ENCODE peak calls at places on chromosomes 12 and 14, in ten cellular contexts. P is spleen, J is Peyer's patch, H is GM12878, X is transverse colon, I is heart left ventricle, S is uterus, E is K562, Q is suprapubic skin, R is A549. U is an unnamed sample.

GRCh38 chr12:90274407-90274806 is 565.8 kb upstream of the ATP2B1 start:
- DNase-seq in S (no peak), J (no peak), P (no peak), Q (no peak), I (no peak), X (no peak), R (no peak), H (no peak), E (no peak), U (no peak)

GRCh38 chr12:99911076-99911475 is 73.7 kb downstream of the ANKS1B start:
- DNase-seq in Q (no peak), R (peak), P (no peak), S (peak), H (no peak), E (no peak), X (no peak), I (peak), J (no peak), U (no peak)

GRCh38 chr12:121656122-121656521 is 13.3 kb downstream of the MORN3 start:
- DNase-seq in X (no peak), S (no peak), R (no peak), I (no peak), P (no peak), Q (no peak), E (no peak), H (no peak), J (no peak), U (no peak)

GRCh38 chr12:113837059-113837458 is 129.1 kb downstream of the RBM19 start:
- DNase-seq in J (no peak), Q (no peak), I (no peak), S (peak), H (no peak), E (no peak), P (no peak), R (no peak), X (no peak), U (no peak)

GRCh38 chr14:97301931-97302559 is 504.9 kb downstream of the VRK1 start:
- DNase-seq in H (no peak), E (no peak), J (no peak), S (no peak), P (no peak), R (no peak), Q (no peak), X (no peak), I (no peak), U (no peak)

GRCh38 chr12:113092478-113093408 is 36.2 kb downstream of the DTX1 start:
- DNase-seq in R (peak), I (no peak), H (no peak), Q (peak), J (peak), X (peak), E (peak), S (no peak), P (peak), U (no peak)

GRCh38 chr14:27730204-27730603 is 1036.4 kb upstream of the FOXG1 start:
- DNase-seq in P (no peak), J (no peak), X (no peak), Q (no peak), H (no peak), E (no peak), S (no peak), I (no peak), R (no peak), U (no peak)

GRCh38 chr12:16135323-16135722 is 142.2 kb downstream of the SLC15A5 start:
- DNase-seq in R (no peak), J (no peak), S (no peak), H (no peak), Q (no peak), I (no peak), X (no peak), E (no peak), P (no peak), U (no peak)

GRCh38 chr12:57729321-57729844 is 9.2 kb downstream of the AGAP2 start:
- DNase-seq in E (no peak), H (no peak), J (no peak), X (no peak), I (no peak), R (no peak), P (no peak), S (peak), Q (no peak), U (no peak)

GRCh38 chr12:570949-571794 is 92.1 kb downstream of the NINJ2 start:
- DNase-seq in S (peak), J (peak), E (peak), R (peak), Q (peak), I (peak), P (peak), H (no peak), X (peak), U (peak)

GRCh38 chr12:93442411-93443340 is 929 bp upstream of the UBE2N start:
- DNase-seq in H (no peak), I (no peak), J (no peak), R (no peak), E (peak), S (no peak), P (no peak), Q (no peak), X (no peak), U (no peak)

GRCh38 chr12:93776581-93777018 is 99.4 kb downstream of the CRADD start:
- DNase-seq in S (no peak), P (no peak), Q (no peak), J (no peak), E (no peak), X (no peak), I (no peak), H (no peak), R (no peak), U (no peak)

GRCh38 chr14:24321212-24321975 is 10.1 kb downstream of the LTB4R start:
- DNase-seq in Q (no peak), J (no peak), E (no peak), H (no peak), R (no peak), I (no peak), P (no peak), S (no peak), X (no peak), U (no peak)

GRCh38 chr12:86158956-86159355 is 97.2 kb downstream of the MGAT4C start:
- DNase-seq in J (no peak), R (no peak), P (no peak), S (no peak), Q (no peak), X (no peak), E (no peak), I (no peak), H (no peak), U (no peak)

GRCh38 chr14:91228112-91229004 is 16.1 kb downstream of the GPR68 start:
- DNase-seq in R (no peak), Q (no peak), P (peak), X (no peak), I (no peak), H (peak), S (no peak), E (peak), J (no peak), U (no peak)

GRCh38 chr12:30646821-30647220 is 48.8 kb downstream of the IPO8 start:
- DNase-seq in Q (no peak), J (no peak), I (no peak), S (no peak), P (no peak), X (no peak), E (no peak), H (no peak), R (no peak), U (no peak)

GRCh38 chr14:52079239-52079956 is 10.5 kb upstream of the NID2 start:
- DNase-seq in J (no peak), Q (no peak), P (no peak), S (no peak), H (no peak), E (no peak), I (no peak), R (no peak), X (no peak), U (no peak)

DNA sequence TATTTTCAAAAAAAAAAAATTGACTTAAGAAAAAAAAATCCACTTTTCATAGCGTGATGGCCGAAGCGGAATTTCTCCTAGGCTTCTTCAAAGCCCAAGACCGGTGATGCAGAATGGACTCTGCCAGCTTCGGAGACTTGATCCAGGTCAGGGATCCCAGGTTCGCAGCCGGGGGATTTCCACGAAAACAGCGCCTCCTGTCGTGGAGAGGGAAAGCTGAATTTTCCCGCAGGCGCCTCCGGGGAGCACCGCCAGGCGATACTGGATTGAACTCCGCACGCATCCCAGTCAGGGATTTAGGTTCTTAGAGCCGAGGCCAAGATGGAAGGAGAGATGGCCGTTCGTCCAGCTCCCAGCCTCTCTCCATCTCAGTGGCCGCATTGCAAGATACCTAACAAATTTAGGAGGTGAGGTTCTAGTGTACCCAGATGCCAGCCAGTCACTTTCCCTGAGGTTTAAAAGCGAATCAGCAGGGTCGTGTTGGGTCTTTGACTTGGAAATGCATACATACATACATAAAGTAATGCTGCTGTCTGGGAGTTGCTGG is 2.2 kb downstream of the TTC6 start:
- DNase-seq in E (no peak), R (peak), X (peak), P (no peak), I (no peak), S (no peak), J (no peak), Q (peak), H (no peak), U (no peak)
- TF ChIP-seq CTCF in E (no peak), R (peak), X (peak), P (no peak), I (no peak), S (no peak), J (peak), Q (peak), H (no peak), U (no peak)

DNA sequence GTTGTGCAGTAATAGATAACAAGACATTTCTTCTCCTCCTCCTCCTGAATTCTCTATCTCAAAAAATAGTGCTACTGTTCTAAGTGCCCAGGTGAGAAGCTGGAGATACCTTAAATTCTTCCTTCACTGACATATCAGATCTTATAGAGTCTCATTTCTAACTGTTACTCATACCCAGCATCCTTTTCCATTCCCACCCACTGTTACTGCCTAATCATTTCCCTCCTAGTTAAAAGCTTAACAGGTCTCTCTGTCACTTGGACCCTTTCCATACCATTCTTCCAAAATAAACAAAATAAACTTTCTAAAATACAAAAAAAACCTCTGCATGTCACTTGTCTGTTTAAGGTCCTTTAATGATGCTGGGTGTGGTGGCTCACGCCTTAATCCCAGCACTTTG is 124.4 kb downstream of the VEZT start:
- DNase-seq in H (no peak), R (no peak), P (no peak), E (no peak), Q (no peak), X (no peak), S (no peak), I (no peak), J (no peak), U (no peak)
- H3K27ac ChIP-seq in H (no peak), R (peak), P (no peak), E (no peak), Q (no peak), X (no peak), S (no peak), I (no peak), J (no peak), U (no peak)

GRCh38 chr12:103928736-103929050 is 1.5 kb upstream of the HSP90B1 start:
- DNase-seq in P (peak), X (peak), I (no peak), S (peak), H (peak), J (peak), E (no peak), Q (no peak), R (no peak), U (no peak)

GRCh38 chr12:103930787-103931536 is 752 bp downstream of the HSP90B1 start:
- DNase-seq in H (no peak), I (peak), J (peak), P (peak), E (peak), S (peak), R (peak), X (peak), Q (peak), U (peak)

GRCh38 chr12:103933237-103933636 is 3.0 kb downstream of the HSP90B1 start:
- DNase-seq in R (no peak), P (no peak), I (no peak), E (no peak), X (no peak), S (no peak), J (no peak), H (no peak), Q (no peak), U (no peak)

GRCh38 chr12:103929909-103930786 is at the start of gene HSP90B1:
- DNase-seq in H (peak), E (peak), R (peak), P (peak), Q (peak), X (peak), I (peak), S (peak), J (peak), U (peak)

GRCh38 chr12:103929051-103929908 is 930 bp upstream of the HSP90B1 start:
- DNase-seq in R (peak), H (peak), Q (peak), J (peak), I (peak), E (peak), P (peak), S (peak), X (peak), U (peak)
- TF ChIP-seq POLR2A in R (peak), H (peak), Q (peak), J (peak), I (no peak), E (peak), P (peak), S (peak), X (peak), U (peak)

DNA sequence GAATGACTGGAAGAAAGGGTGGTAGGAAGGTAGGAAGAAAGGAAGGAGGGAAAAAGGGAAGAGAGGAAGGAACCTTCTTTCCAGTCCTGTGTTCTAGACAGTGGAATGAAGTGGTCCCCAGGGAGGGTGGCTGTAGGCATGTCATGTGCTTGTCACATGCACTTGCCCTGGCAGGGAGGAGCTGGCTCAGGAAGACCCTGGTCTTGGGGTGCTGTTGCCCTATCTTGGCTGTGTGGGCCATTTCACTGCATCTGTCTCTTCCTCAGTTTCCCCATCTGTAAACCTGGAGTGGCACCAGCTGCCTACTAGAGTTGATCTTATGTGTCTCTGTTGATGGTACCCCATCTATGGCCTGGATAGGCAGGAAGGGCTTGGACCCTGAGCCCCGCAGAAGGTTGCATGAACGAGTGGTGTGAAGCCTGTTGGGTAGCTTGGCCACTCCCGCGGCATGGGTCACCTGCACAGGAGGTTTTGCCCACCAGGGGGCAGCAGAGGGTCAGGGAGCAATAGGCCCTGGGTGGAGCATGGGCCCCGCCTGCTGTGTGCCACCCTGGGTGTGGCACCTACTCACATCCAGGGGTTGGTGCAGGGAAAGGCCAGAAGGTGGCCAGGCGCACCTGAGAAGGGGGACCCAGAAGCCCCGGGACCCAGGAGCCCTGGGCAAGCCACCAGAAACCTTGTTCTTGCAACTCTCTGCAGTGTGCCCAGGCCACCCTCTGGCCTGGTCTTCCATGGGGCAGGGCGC is 25.1 kb downstream of the MEG3 start:
- DNase-seq in X (peak), E (peak), J (peak), I (peak), S (peak), Q (peak), R (peak), P (peak), H (no peak), U (peak)
- TF ChIP-seq CTCF in X (peak), E (peak), J (peak), I (peak), S (peak), Q (peak), R (peak), P (peak), H (peak), U (peak)

DNA sequence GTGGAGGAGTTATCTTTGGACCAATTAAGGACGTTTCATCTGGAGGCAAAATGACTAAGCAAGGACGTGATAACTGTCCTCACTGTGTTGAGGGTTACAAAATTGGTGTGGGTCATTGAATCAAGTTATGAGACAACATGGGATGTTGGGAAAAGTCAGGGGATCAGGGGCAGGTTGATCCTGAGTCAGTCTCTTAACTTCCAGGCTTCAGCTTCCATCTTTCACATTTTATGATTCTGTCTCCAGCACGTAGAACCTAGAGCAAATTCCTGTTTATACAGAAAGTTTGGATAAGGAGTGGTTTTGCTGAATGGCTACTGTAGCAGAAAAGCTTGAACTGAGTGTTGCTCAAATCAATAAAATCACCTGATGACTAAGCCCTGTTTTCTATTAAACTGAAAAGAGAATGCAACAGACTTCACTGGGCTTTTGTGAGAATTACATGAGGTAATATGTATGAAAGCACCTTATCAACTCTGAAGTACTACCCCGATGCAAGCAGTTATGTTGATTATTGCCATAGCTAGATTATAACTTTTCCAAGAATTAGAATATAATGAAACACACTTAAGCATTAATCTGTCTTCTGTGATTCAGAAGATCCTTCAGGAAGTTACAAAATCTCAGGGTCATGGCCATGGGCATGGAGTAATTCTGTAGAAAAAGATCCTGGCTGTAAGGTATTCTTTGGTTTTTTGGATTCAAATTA is 184.8 kb downstream of the ETV6 start:
- DNase-seq in E (no peak), H (no peak), R (no peak), J (no peak), I (no peak), P (no peak), X (no peak), Q (no peak), S (no peak), U (no peak)
- H3K27ac ChIP-seq in E (no peak), H (peak), R (no peak), J (no peak), I (no peak), P (peak), X (peak), Q (no peak), S (no peak), U (no peak)